ENCODE peak calls at places on chromosome 7, in six cellular contexts. D, I, M, L, S and O are unnamed samples. For H3K4me1, the result is how much of the 10 kb centered on the place peaks cover.

GRCh38 chr7:69781412-69781846 is 183.2 kb downstream of the AUTS2 start:
- DNase-seq in D (no peak), I (no peak), M (peak), L (no peak), S (no peak), O (no peak)

GRCh38 chr7:16794990-16795389 is 9.8 kb downstream of the AGR2 start:
- DNase-seq in D (no peak), I (no peak), M (no peak), L (no peak), S (no peak), O (no peak)

GRCh38 chr7:12031186-12031585 is 179.9 kb upstream of the TMEM106B start:
- DNase-seq in D (no peak), I (no peak), M (no peak), L (no peak), S (no peak), O (no peak)

GRCh38 chr7:17010637-17011300 is 129.0 kb upstream of the AGR3 start:
- DNase-seq in D (no peak), I (no peak), M (no peak), L (no peak), S (no peak), O (no peak)

GRCh38 chr7:80302636-80303035 is 168.0 kb downstream of the GNAI1 start:
- DNase-seq in D (no peak), I (no peak), M (no peak), L (no peak), S (no peak), O (no peak)

GRCh38 chr7:75776295-75776971 is 4.4 kb upstream of the CCL26 start:
- DNase-seq in D (no peak), I (no peak), M (no peak), L (peak), S (no peak), O (no peak)

GRCh38 chr7:2230226-2230625 is 2.5 kb downstream of the MAD1L1 start:
- DNase-seq in D (no peak), I (no peak), M (no peak), L (no peak), S (no peak), O (no peak)

GRCh38 chr7:84950836-84951235 is 236.0 kb downstream of the SEMA3D start:
- DNase-seq in D (no peak), I (no peak), M (no peak), L (no peak), S (no peak), O (no peak)

GRCh38 chr7:66050337-66050957 is 25.2 kb upstream of the ASL start:
- DNase-seq in D (no peak), I (no peak), M (no peak), L (no peak), S (no peak), O (no peak)

DNA sequence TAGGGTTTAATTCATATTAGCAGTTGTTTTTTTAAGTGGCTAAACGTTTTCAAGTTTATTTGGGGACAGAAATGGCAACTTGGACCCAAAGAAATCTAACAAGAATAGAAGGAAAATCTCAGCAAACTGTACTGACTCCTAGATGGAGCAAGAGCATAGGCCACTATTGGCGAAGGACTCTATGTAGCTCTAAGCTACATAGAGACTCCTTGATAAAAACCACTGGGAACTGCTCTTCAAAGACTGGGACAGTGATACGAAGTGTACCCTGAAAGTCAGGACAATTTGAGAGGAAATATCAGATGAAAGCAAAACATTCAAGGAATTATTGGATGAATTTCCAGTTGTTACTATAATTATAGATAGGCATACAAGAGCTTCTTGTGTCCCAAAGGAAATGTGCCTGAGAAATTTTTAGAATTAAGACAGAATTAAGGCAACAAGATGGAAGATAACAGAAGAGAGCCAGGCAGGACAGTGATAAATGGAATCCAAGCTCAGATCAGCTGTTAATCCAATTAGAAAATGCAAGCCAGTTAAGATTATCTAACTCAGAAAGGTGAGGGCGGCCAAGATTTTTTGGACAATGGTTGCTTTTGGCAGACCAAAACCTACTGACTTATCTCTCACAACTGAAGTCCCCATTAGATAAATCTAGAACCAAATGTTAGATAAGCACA is 103.7 kb upstream of the IFRD1 start:
- DNase-seq in D (no peak), I (no peak), M (no peak), L (no peak), S (no peak), O (no peak)
- H3K4me1 ChIP-seq in D (under half), I (under half), M (under half), L (under half), S (under half), O (under half)

DNA sequence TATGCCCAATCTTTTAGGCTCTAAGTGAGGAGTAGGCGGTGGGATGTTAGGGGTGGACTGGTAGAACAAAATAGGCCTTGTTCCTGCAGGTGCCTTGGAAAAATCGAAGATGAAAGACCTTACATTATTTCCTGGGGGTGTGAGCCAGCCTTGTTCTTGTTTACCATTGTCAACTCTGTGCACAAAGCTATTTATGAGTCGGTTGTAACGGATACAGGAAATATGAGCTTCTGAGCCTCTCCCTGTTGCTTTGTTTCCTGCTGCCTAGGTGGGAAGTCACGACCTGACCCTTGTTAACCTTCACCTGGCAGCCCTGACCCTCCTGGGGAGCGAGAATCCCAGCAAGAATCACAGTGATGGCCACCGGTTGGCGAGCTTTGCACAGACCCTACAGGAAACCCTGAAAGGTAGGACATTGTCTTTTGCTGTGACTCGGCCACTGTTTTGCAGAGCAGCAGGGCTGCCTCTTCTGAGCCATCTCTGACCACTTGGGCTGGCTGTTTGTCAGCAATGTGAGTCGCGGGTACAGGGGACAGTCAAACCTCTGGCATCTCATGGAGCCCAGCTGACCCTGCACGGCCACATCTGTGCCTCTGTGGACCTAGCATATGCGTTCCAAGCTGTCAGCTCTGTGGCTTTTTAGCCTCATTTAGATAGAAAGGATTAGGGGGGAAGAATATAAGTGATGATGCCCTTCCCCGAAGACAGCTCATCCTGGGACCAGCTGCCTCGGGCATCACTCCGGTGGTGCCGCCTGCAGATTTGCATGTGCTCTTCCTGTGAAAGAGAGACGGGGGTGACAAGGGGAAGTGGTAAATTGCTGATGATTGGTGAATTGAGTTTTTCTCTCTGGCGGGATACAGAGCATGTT is 102.1 kb upstream of the ANLN start:
- DNase-seq in D (no peak), I (no peak), M (peak), L (no peak), S (no peak), O (no peak)
- H3K4me1 ChIP-seq in D (under half), I (under half), M (half or more), L (half or more), S (under half), O (under half)

GRCh38 chr7:28152594-28152993 is 28.0 kb downstream of the JAZF1 start:
- DNase-seq in D (no peak), I (no peak), M (no peak), L (no peak), S (no peak), O (no peak)
- H3K4me1 ChIP-seq in D (under half), I (under half), M (under half), L (under half), S (under half), O (under half)

DNA sequence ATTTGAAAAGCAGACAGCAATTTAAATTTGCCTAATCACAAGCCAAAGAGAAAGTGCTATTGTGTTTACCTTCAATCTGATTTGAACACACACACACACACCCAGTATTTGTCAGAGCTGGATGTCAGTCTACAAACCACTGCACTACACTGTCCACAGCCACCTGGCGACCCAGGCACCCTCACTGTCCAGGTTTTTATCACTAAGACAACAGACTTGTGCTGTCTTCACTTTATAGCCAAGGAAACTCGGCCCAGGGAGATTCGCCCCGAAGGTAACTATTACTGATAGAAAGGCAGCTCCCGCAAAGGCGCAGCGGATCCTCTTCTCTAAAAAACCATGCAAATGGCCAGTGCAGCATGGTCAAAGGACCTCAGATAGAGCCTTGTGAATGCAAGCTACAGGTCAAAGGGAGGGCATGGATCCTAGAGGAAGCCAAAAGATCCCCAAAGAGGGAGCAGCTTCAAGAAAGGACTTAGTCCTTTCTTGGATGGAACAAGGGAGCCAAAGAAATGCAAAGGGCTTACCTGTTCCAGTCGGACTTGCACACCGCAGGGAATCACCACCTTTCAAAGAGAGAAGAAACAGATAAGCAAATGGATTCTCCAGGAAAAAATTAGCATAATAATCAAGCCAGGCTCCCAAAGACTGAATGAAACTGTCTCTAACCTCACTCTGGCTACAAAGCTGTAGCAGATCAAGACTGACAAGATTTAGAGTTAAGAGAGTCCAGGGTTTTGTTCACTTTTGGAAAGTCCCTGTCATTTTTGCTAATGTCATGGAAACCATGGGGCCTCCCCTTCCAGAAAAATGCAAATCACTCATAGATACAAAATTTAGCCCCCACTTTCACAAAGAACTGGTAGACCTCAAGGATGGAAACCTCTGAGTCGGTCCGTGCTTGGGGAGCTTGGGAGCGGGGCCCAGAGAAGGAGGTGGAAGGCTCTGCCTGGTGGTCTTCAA is 101.1 kb downstream of the TNS3 start:
- DNase-seq in D (no peak), I (no peak), M (no peak), L (no peak), S (no peak), O (no peak)
- H3K4me1 ChIP-seq in D (under half), I (under half), M (under half), L (under half), S (half or more), O (under half)

GRCh38 chr7:116528008-116528789 is 3.4 kb downstream of the CAV1 start:
- DNase-seq in D (peak), I (no peak), M (peak), L (no peak), S (no peak), O (no peak)

GRCh38 chr7:116530107-116530820 is 5.4 kb downstream of the CAV1 start:
- DNase-seq in D (no peak), I (no peak), M (no peak), L (no peak), S (no peak), O (no peak)

GRCh38 chr7:116526897-116527296 is 2.1 kb downstream of the CAV1 start:
- DNase-seq in D (no peak), I (no peak), M (no peak), L (no peak), S (no peak), O (no peak)

GRCh38 chr7:116527521-116527920 is 2.7 kb downstream of the CAV1 start:
- DNase-seq in D (no peak), I (no peak), M (no peak), L (no peak), S (no peak), O (no peak)

DNA sequence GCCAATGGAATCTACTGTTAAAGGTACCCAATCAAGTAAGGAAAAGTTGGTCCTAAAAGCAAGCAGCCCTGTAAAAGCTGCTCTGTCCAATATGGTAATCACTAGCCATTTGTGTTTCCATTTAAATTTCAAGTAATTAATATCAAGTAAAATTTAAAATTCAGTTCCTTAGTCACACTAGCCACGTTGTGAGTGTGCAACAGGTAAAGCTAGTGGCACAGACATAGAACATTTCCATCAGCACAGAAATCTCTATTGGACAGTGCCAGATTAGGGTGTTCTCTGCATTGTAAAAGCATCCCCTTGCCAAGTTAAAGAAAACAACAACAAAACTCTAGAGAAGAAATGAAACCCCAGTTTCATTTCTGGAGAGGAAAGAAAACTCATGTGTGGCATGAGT is 4.4 kb downstream of the CAV1 start:
- DNase-seq in D (no peak), I (no peak), M (no peak), L (no peak), S (no peak), O (no peak)
- H3K4me1 ChIP-seq in D (under half), I (under half), M (under half), L (under half), S (under half), O (under half)

GRCh38 chr7:149565096-149565382 is 67.4 kb upstream of the ZNF746 start:
- DNase-seq in D (no peak), I (no peak), M (no peak), L (no peak), S (no peak), O (no peak)
- H3K4me1 ChIP-seq in D (under half), I (under half), M (under half), L (under half), S (under half), O (under half)

DNA sequence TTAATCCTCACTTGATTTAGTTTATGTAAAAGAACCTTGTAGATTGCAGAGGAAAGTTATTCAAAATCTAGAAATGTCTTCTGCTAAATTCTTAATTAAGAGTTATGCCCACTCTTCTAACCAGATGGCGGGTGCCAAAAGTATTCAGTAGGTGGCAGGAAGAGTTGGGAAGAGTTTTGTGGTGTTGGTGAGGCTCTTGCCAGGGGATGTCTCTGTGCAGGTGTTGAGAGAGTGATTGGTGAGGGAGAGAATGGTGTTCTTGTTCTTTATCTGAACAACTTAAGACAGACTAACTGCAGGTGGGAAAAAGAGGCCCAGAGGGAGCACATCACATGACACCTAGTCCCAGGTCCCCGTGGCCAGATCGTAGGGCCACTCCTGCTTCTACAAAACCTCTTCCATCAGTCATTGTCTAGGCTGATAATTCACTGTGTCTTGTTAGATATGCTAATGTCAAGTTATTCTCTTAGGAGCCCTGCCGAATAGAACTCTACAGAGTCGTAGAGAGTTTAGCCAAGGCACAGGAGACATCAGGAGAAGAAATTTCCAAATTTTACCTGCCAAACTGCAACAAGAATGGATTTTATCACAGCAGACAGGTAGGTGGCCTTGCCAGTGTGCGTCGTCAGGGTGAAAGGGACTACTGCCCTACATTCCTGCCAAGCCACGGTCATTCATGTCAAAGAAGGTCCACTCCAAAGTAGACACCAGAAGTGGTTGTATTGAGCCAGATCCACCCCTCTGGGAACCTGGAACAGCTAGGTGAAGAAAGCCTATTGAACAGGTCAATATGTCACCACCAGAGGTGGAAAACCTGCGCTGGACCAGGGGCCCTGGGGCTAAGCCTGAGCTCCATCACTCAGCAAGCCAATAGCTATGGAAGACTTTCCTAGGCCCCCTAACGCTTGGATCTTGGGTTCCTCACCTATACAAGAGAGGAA is 3.4 kb downstream of the IGFBP1 start:
- DNase-seq in D (no peak), I (no peak), M (no peak), L (no peak), S (no peak), O (no peak)
- H3K4me1 ChIP-seq in D (under half), I (under half), M (under half), L (under half), S (under half), O (under half)

GRCh38 chr7:36971515-36972139 is 247.3 kb upstream of the AOAH start:
- DNase-seq in D (no peak), I (no peak), M (no peak), L (no peak), S (no peak), O (no peak)
- H3K4me1 ChIP-seq in D (under half), I (under half), M (under half), L (under half), S (under half), O (under half)

DNA sequence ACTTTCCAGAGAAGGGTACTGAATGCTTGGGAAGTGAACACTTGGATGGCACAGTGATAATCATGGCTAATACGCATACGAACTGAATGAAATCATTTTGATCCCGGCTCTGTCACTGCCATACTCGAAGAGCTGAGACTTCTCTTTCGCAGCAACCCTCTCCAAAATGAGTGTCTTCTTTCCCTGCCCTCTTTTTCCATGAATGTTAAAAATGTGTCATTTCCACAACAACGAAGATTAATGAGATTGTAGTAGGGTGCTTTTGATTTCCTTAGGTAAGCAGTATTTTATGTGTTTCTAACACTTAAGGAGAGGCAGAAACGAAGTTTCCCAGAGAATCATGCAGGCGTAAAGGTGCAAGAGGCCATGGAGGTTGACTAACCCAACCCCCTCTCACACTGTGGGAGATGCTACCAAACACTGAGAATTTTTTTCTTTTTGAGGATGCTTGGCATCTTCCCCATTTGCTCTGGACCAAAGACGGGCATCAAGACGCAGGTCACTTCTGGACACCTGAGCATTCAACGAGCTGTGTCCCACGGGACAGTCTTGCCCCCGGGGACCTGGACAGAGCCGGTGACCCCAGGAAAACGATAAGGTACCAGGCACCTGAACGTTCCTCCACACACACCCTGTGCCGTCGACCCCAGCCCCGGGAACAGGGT is 823 bp downstream of the COPG2 start:
- DNase-seq in D (no peak), I (peak), M (no peak), L (no peak), S (no peak), O (no peak)
- H3K4me1 ChIP-seq in D (under half), I (under half), M (under half), L (under half), S (under half), O (under half)

DNA sequence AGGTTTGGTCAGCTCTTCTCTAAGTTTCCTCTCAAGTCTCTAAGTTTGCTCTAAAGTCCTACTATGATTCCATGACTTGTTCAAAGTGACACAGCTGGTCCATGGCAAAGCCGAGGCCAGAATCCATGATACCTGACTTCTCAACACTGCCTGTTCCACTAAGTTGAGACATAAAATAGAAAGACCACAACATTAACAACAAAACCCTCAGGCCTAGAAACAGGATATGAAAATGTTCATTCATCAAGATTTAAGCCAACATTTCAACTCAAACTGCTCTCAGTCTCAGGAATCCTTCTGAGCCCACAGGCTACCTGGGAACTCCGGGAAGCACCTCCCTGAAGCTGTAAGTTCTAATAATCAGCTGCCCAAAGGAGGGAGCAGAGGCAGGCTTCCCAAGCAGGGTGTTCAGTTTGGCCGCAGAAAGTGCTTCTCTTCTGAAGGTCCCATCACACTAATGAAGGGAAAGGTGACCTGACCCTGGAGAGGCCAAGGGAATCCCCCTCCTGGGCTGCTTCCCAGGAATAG is 62.9 kb downstream of the STK17A start:
- DNase-seq in D (no peak), I (no peak), M (no peak), L (no peak), S (no peak), O (no peak)
- H3K4me1 ChIP-seq in D (under half), I (under half), M (under half), L (half or more), S (under half), O (under half)